ENCODE peak calls at places on chromosome 4, in seven cellular contexts. V, O, A, W, U, S and N are unnamed samples.

GRCh38 chr4:94621491-94622080 is 136.2 kb upstream of the BMPR1B start:
- DNase-seq in V (peak; percentile 42), U (peak; percentile 67), A (no peak), S (peak; percentile 53), O (peak; percentile 25), W (peak; percentile 23), N (peak; percentile 54)

GRCh38 chr4:522911-523443 is 24.0 kb downstream of the PIGG start:
- DNase-seq in A (no peak), W (no peak), U (no peak), O (no peak), V (no peak), S (no peak), N (no peak)

GRCh38 chr4:86223472-86223871 is 136.4 kb downstream of the MAPK10 start:
- DNase-seq in W (no peak), O (no peak), U (peak; percentile 60), V (peak; percentile 36), S (no peak), A (peak; percentile 33), N (no peak)

GRCh38 chr4:185134176-185134869 is 8.7 kb upstream of the SLC25A4 start:
- DNase-seq in S (peak; percentile 71), V (no peak), W (peak; percentile 36), A (no peak), O (no peak), U (peak; percentile 69), N (peak; percentile 53)

GRCh38 chr4:74230902-74231499 is 73.1 kb downstream of the MTHFD2L start:
- DNase-seq in S (no peak), V (no peak), U (peak; percentile 99), W (no peak), O (no peak), A (no peak), N (no peak)

GRCh38 chr4:181517521-181517920 is 725.7 kb upstream of the TENM3 start:
- DNase-seq in A (no peak), W (no peak), U (no peak), V (no peak), S (no peak), O (no peak), N (no peak)

GRCh38 chr4:88522702-88523324 is 763 bp downstream of the PYURF start:
- DNase-seq in V (peak; percentile 49), W (no peak), U (peak; percentile 16), O (peak; percentile 47), S (peak; percentile 41), A (no peak), N (peak; percentile 16)

GRCh38 chr4:82820689-82821088 is 22.1 kb upstream of the SCD5 start:
- DNase-seq in S (no peak), O (no peak), A (no peak), W (no peak), V (no peak), U (no peak), N (no peak)

GRCh38 chr4:180160195-180160985 is 2082.8 kb upstream of the TENM3 start:
- DNase-seq in W (no peak), S (no peak), A (no peak), U (no peak), O (no peak), V (no peak), N (no peak)

GRCh38 chr4:4384837-4385236 is 2.1 kb upstream of the NSG1 start:
- DNase-seq in S (peak; percentile 45), W (no peak), A (no peak), U (peak; percentile 16), O (no peak), V (no peak), N (no peak)

GRCh38 chr4:112813790-112814189 is 176.8 kb downstream of the LARP7 start:
- DNase-seq in W (no peak), S (no peak), O (no peak), A (no peak), V (no peak), U (no peak), N (no peak)

GRCh38 chr4:20251796-20252655 is at the start of gene SLIT2:
- DNase-seq in S (peak; percentile 94), O (peak; percentile 87), W (no peak), V (no peak), A (peak; percentile 78), U (peak; percentile 82), N (no peak)

GRCh38 chr4:86092684-86093083 is 267.2 kb downstream of the MAPK10 start:
- DNase-seq in U (peak; percentile 78), A (no peak), W (no peak), O (no peak), S (no peak), V (no peak), N (no peak)

GRCh38 chr4:150931796-150932195 is 83.3 kb downstream of the LRBA start:
- DNase-seq in O (no peak), U (no peak), V (no peak), S (no peak), W (no peak), A (no peak), N (no peak)

GRCh38 chr4:108219998-108220397 is 51.3 kb upstream of the LEF1 start:
- DNase-seq in W (no peak), A (no peak), O (no peak), S (no peak), V (no peak), U (no peak), N (no peak)

GRCh38 chr4:140755811-140756291 is 334 bp downstream of the TBC1D9 start:
- DNase-seq in O (peak; percentile 55), W (no peak), A (peak; percentile 48), S (peak; percentile 73), U (no peak), V (no peak), N (no peak)

GRCh38 chr4:99024481-99025275 is 29.2 kb downstream of the METAP1 start:
- DNase-seq in U (no peak), V (no peak), A (no peak), W (no peak), S (no peak), O (no peak), N (no peak)

GRCh38 chr4:3829954-3830773 is 64.0 kb downstream of the ADRA2C start:
- DNase-seq in A (no peak), O (no peak), U (no peak), W (no peak), S (no peak), V (no peak), N (no peak)

GRCh38 chr4:124640037-124640730 is 72.3 kb downstream of the ANKRD50 start:
- DNase-seq in A (no peak), S (no peak), O (no peak), W (no peak), U (peak; percentile 96), V (no peak), N (no peak)

GRCh38 chr4:38280323-38280706 is 320.1 kb downstream of the PTTG2 start:
- DNase-seq in W (no peak), S (no peak), A (no peak), V (no peak), O (no peak), U (no peak), N (no peak)

GRCh38 chr4:48602763-48603162 is 112.7 kb downstream of the ZAR1 start:
- DNase-seq in U (peak; percentile 46), S (no peak), A (no peak), V (no peak), O (no peak), W (no peak), N (no peak)

GRCh38 chr4:142818009-142818408 is 28.1 kb downstream of the INPP4B start:
- DNase-seq in U (peak; percentile 29), A (no peak), O (no peak), V (no peak), S (no peak), W (no peak), N (no peak)

GRCh38 chr4:178202422-178202821 is 760.2 kb upstream of the AGA start:
- DNase-seq in V (no peak), U (no peak), A (no peak), O (no peak), W (no peak), S (no peak), N (no peak)

DNA sequence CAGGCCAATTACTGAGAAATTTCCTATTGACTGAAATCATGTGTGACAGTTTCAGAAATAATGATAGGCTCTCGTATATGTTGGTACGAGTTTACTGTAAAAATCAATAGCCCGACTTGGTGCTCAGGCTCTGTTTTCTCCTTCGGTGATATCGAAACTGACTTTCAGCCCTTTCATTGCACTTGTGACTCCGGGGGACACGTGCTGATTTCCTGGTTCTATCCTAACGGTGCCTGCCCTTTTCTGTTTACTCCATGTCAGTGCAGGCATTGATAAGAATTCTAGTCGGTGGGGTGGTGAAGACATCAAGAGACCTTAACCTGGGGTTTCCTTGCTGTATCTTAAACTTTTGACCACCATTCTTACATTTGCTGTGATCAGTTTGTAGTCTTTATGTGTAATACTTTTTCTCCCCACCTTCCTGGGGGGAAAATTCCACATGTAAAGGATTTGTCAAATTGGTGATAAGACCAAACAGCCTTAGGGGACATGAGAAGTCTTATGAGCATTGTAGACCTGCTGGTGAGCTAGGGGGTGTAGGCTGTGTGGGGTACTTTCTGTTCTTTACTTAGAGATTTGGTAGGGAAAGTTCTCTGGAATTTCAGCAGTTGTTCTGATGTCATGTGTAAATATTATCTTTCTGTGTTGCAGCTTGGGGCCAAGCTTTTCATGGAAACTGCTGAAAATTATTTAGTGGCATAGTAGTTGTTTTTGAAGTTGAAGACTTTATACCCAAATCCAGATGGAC is 52.7 kb downstream of the TMEM131L start:
- DNase-seq in A (peak; percentile 45), W (no peak), O (no peak), U (no peak), S (no peak), V (peak; percentile 72), N (peak; percentile 18)
- H3K36me3 ChIP-seq in A (no peaks in the 10 kb centered on the region), W (peaks cover 3% of the 10 kb centered on the region), O (no peaks in the 10 kb centered on the region), U (no peaks in the 10 kb centered on the region), S (no peaks in the 10 kb centered on the region), V (peaks cover 58% of the 10 kb centered on the region), N (peaks cover 8% of the 10 kb centered on the region)

GRCh38 chr4:186808635-186809018 is 85.0 kb upstream of the FAT1 start:
- DNase-seq in S (no peak), W (no peak), U (peak; percentile 19), O (no peak), A (no peak), V (no peak), N (no peak)
- H3K36me3 ChIP-seq in S (no peaks in the 10 kb centered on the region), W (no peaks in the 10 kb centered on the region), U (no peaks in the 10 kb centered on the region), O (no peaks in the 10 kb centered on the region), A (no peaks in the 10 kb centered on the region), V (no peaks in the 10 kb centered on the region), N (no peaks in the 10 kb centered on the region)

DNA sequence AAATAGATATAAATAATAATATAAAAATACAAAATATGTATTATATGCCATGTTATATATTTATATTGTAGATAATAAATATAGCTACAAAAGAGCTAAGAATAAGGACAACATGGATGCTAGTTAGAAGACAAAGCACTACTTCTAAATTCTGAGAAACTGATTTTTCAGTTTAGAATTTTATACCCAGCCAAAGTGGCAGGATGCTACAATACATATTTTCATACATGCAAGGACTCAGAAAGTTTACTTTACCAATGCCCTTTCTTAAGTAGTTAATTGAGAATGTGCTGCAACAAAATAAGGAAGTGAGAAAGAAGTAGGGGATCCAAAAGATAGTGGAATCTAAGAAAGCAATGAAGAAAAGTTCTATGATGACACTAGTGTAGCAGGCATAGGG is 64.5 kb downstream of the PDE5A start:
- DNase-seq in U (no peak), W (no peak), A (no peak), O (no peak), V (no peak), S (no peak), N (no peak)
- H3K36me3 ChIP-seq in U (peaks cover 18% of the 10 kb centered on the region), W (no peaks in the 10 kb centered on the region), A (no peaks in the 10 kb centered on the region), O (no peaks in the 10 kb centered on the region), V (no peaks in the 10 kb centered on the region), S (no peaks in the 10 kb centered on the region), N (no peaks in the 10 kb centered on the region)

DNA sequence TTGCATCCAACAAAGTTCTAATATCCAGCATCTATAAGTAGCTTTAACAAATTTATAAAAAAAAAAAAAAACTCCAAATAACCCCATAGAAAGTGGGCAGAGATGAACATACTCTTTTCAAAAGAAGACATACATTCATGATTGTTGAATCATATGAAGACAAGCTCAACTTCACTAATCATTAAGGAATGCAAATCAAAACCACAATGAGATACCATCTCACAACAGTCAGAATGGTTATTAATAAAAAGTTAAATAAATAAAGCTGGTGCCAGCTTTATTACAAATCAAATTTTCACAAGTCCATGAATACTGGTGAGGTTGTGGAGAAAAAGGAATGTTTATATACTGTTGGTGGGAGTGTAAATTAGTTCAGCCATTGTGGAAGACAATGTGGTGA is 592.0 kb downstream of the IQCM start:
- DNase-seq in W (no peak), S (no peak), A (no peak), V (no peak), U (peak; percentile 70), O (no peak), N (no peak)
- H3K36me3 ChIP-seq in W (no peaks in the 10 kb centered on the region), S (no peaks in the 10 kb centered on the region), A (no peaks in the 10 kb centered on the region), V (no peaks in the 10 kb centered on the region), U (no peaks in the 10 kb centered on the region), O (no peaks in the 10 kb centered on the region), N (no peaks in the 10 kb centered on the region)